ENCODE peak calls at places on chromosomes 2 and 18, in nine cellular contexts. R is tibial nerve; S is endodermal cell; M is CD8-positive, alpha-beta T cell; K is neural progenitor cell; E is A549; I is astrocyte of the spinal cord; O is fibroblast of pulmonary artery; P is choroid plexus epithelial cell. T is an unnamed sample.
A peak's percentile ranks its signal among the peaks of the same experiment; 100 is the strongest.

GRCh38 chr2:152222975-152223638 is 47.5 kb upstream of the STAM2 start:
- DNase-seq in R (peak; percentile 41), S (no peak), M (no peak), K (peak; percentile 16), E (no peak), I (peak; percentile 94), O (peak; percentile 97), P (peak; percentile 97), T (peak; percentile 71)

GRCh38 chr18:2948038-2948437 is 64.9 kb downstream of the LPIN2 start:
- DNase-seq in R (no peak), S (peak; percentile 55), M (no peak), K (peak; percentile 16), E (peak; percentile 54), I (peak; percentile 66), O (peak; percentile 81), P (peak; percentile 83), T (peak; percentile 82)

GRCh38 chr2:85425588-85425987 is 7.1 kb downstream of the SH2D6 start:
- DNase-seq in R (no peak), S (no peak), M (no peak), K (no peak), E (no peak), I (no peak), O (no peak), P (no peak), T (no peak)

GRCh38 chr2:26299488-26300092 is 46.4 kb upstream of the SELENOI start:
- DNase-seq in R (no peak), S (peak; percentile 72), M (peak; percentile 19), K (peak; percentile 67), E (no peak), I (peak; percentile 84), O (peak; percentile 71), P (peak; percentile 79), T (peak; percentile 51)

GRCh38 chr18:39764848-39765247 is 2190.2 kb upstream of the PIK3C3 start:
- DNase-seq in R (no peak), S (no peak), M (no peak), K (no peak), E (no peak), I (no peak), O (no peak), P (no peak), T (no peak)

GRCh38 chr18:5710235-5710634 is 166.4 kb upstream of the EPB41L3 start:
- DNase-seq in R (no peak), S (no peak), M (no peak), K (peak; percentile 6), E (no peak), I (no peak), O (no peak), P (no peak), T (no peak)

GRCh38 chr2:189204322-189204941 is 24.9 kb upstream of the COL5A2 start:
- DNase-seq in R (no peak), S (no peak), M (no peak), K (no peak), E (peak; percentile 53), I (peak; percentile 80), O (peak; percentile 39), P (peak; percentile 77), T (peak; percentile 79)

GRCh38 chr2:169069341-169069740 is at the start of gene DHRS9:
- DNase-seq in R (no peak), S (no peak), M (no peak), K (no peak), E (peak; percentile 78), I (peak; percentile 77), O (peak; percentile 86), P (peak; percentile 88), T (peak; percentile 99)

GRCh38 chr2:20488136-20488705 is 41.3 kb downstream of the RHOB start:
- DNase-seq in R (no peak), S (no peak), M (no peak), K (no peak), E (no peak), I (peak; percentile 39), O (no peak), P (no peak), T (no peak)

GRCh38 chr2:228433706-228434105 is 252.2 kb upstream of the SPHKAP start:
- DNase-seq in R (no peak), S (no peak), M (no peak), K (no peak), E (no peak), I (no peak), O (no peak), P (no peak), T (no peak)

GRCh38 chr2:235661136-235661535 is 167.3 kb downstream of the AGAP1 start:
- DNase-seq in R (no peak), S (no peak), M (no peak), K (no peak), E (no peak), I (no peak), O (no peak), P (no peak), T (no peak)

GRCh38 chr2:45276914-45277313 is 267.7 kb upstream of the SIX2 start:
- DNase-seq in R (no peak), S (no peak), M (no peak), K (no peak), E (peak; percentile 47), I (peak; percentile 23), O (peak; percentile 62), P (no peak), T (no peak)

GRCh38 chr18:28159055-28159454 is 17.9 kb downstream of the CDH2 start:
- DNase-seq in R (no peak), S (no peak), M (no peak), K (no peak), E (no peak), I (no peak), O (no peak), P (no peak), T (peak; percentile 28)

GRCh38 chr18:49432602-49433001 is 27.8 kb downstream of the DYM start:
- DNase-seq in R (no peak), S (no peak), M (no peak), K (no peak), E (no peak), I (no peak), O (no peak), P (no peak), T (no peak)

GRCh38 chr2:43391877-43392214 is 165.4 kb upstream of the ZFP36L2 start:
- DNase-seq in R (no peak), S (no peak), M (no peak), K (no peak), E (no peak), I (peak; percentile 70), O (peak; percentile 67), P (peak; percentile 60), T (no peak)

GRCh38 chr18:13235326-13235937 is 16.9 kb downstream of the LDLRAD4 start:
- DNase-seq in R (no peak), S (peak; percentile 51), M (no peak), K (no peak), E (no peak), I (peak; percentile 11), O (no peak), P (no peak), T (no peak)

GRCh38 chr2:192398236-192398635 is 203.5 kb upstream of the TMEFF2 start:
- DNase-seq in R (no peak), S (no peak), M (no peak), K (no peak), E (no peak), I (no peak), O (no peak), P (no peak), T (no peak)

GRCh38 chr18:37852464-37852863 is 286.9 kb upstream of the CELF4 start:
- DNase-seq in R (no peak), S (no peak), M (no peak), K (no peak), E (no peak), I (no peak), O (no peak), P (no peak), T (no peak)

GRCh38 chr2:162164802-162165201 is 12.8 kb upstream of the GCG start:
- DNase-seq in R (no peak), S (no peak), M (no peak), K (no peak), E (no peak), I (no peak), O (peak; percentile 5), P (no peak), T (no peak)

DNA sequence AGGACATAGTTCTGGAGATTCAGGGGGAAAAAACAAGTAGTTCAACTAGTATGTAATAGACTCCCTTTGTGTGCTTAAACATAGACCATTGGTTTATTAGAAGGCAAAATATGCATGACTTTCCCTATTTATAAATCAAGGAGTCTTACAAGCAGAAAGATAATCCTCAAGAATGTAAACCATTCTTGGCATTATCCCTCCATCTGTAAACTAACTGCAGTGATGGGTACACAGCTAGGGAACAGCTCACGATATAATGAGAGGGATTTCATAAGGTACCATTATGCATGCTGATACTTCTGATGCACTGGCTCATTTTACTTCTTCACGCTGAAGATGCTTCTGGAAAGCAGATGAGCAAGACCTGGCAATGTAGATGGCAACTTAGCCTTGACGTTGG is 878 bp downstream of the FBXO15 start:
- DNase-seq in R (no peak), S (no peak), M (no peak), K (no peak), E (no peak), I (no peak), O (no peak), P (peak; percentile 20), T (no peak)
- H3K4me3 ChIP-seq in R (no peak overlapping the region), S (peak overlapping the region; percentile 99), M (peak overlapping the region; percentile 84), K (peak overlapping the region; percentile 90), E (peak overlapping the region; percentile 68), I (peak overlapping the region; percentile 70), O (no peak overlapping the region), P (no peak overlapping the region), T (no peak overlapping the region)

GRCh38 chr2:72925328-72925943 is 8.1 kb downstream of the EMX1 start:
- DNase-seq in R (no peak), S (peak; percentile 73), M (no peak), K (peak; percentile 65), E (no peak), I (no peak), O (no peak), P (no peak), T (no peak)
- TF ChIP-seq CTCF in R (no peak), S (no peak), M (no peak), K (no peak), E (no peak), I (no peak), O (no peak), P (no peak), T (no peak)

DNA sequence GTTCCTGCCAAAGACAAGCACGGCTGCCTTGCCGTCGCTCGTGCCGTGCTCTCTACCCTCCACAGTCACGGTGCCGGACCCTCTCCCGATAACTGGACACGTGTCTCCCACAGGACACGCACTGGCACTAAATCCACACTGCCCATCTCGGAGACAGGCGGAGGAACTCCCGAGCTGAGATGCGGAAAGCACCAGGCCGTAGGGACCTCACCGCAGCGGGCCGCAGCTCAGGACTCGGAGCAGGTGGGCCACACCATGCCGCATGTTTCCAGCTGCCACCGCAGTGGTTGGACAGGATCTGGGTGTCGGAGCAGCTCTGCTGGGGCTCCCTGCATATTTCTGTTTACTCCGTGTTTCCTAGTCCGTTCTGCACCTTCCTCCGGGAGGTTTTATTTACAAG is 127.2 kb downstream of the TPO start:
- DNase-seq in R (no peak), S (no peak), M (no peak), K (no peak), E (no peak), I (no peak), O (no peak), P (no peak), T (no peak)
- H3K4me3 ChIP-seq in R (no peak overlapping the region), S (no peak overlapping the region), M (no peak overlapping the region), K (no peak overlapping the region), E (no peak overlapping the region), I (no peak overlapping the region), O (no peak overlapping the region), P (no peak overlapping the region), T (no peak overlapping the region)

DNA sequence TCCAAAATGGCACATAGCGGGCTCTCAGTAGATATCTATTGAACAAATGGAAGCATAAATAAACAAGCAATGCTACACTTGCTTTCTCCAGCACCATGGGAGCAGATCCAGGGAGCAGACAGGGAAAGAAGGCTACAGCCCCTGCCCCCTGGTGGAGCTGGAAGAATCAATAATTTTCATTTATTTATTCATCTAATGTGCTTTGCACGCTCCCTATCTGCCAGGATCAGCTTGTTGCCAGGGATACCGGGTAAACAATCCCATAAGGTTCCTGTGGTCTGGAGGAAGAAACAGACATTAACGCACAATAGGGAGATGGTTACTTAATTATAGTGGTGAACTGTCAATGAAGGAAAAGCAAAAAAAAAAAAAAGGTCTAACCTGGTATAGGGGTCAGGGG is 40.1 kb upstream of the CLASP1 start:
- DNase-seq in R (no peak), S (no peak), M (no peak), K (no peak), E (peak; percentile 57), I (peak; percentile 52), O (peak; percentile 60), P (peak; percentile 75), T (peak; percentile 28)
- TF ChIP-seq CTCF in R (peak; percentile 10), S (peak; percentile 62), M (no peak), K (peak; percentile 22), E (peak; percentile 18), I (peak; percentile 40), O (peak; percentile 44), P (peak; percentile 73), T (peak; percentile 15)